ENCODE peak calls at places on chromosome 2, in five cellular contexts. V, Z, D, N and O are unnamed samples.

GRCh38 chr2:75532488-75532887 is 28.3 kb downstream of the EVA1A start:
- DNase-seq in V (no peak), Z (no peak), D (no peak), N (no peak), O (no peak)

GRCh38 chr2:54468643-54469042 is 12.5 kb downstream of the SPTBN1 start:
- DNase-seq in V (no peak), Z (no peak), D (no peak), N (no peak), O (no peak)

GRCh38 chr2:37671816-37672103 is 318 bp upstream of the CDC42EP3 start:
- DNase-seq in V (no peak), Z (no peak), D (peak; percentile 67), N (no peak), O (no peak)

GRCh38 chr2:240502059-240502429 is 55.7 kb downstream of the ANKMY1 start:
- DNase-seq in V (no peak), Z (no peak), D (no peak), N (no peak), O (peak; percentile 18)

GRCh38 chr2:210477496-210477895 is 937 bp upstream of the LANCL1 start:
- DNase-seq in V (peak; percentile 48), Z (no peak), D (peak; percentile 33), N (peak; percentile 54), O (no peak)

GRCh38 chr2:238905224-238905623 is 57.3 kb downstream of the TWIST2 start:
- DNase-seq in V (no peak), Z (no peak), D (no peak), N (no peak), O (no peak)

GRCh38 chr2:176514276-176514675 is 245.0 kb downstream of the MTX2 start:
- DNase-seq in V (no peak), Z (no peak), D (no peak), N (no peak), O (no peak)

GRCh38 chr2:33167655-33168245 is 221.0 kb downstream of the LTBP1 start:
- DNase-seq in V (no peak), Z (no peak), D (no peak), N (no peak), O (no peak)

GRCh38 chr2:174951746-174952145 is 53.4 kb downstream of the CHN1 start:
- DNase-seq in V (no peak), Z (no peak), D (no peak), N (no peak), O (no peak)

GRCh38 chr2:164562666-164563065 is 58.6 kb downstream of the GRB14 start:
- DNase-seq in V (no peak), Z (no peak), D (no peak), N (no peak), O (no peak)

GRCh38 chr2:25164526-25164925 is 3.9 kb downstream of the POMC start:
- DNase-seq in V (no peak), Z (no peak), D (no peak), N (no peak), O (no peak)

GRCh38 chr2:54927085-54927750 is 123.0 kb downstream of the RTN4 start:
- DNase-seq in V (no peak), Z (no peak), D (no peak), N (no peak), O (no peak)

GRCh38 chr2:26274058-26274613 is 29.4 kb downstream of the HADHB start:
- DNase-seq in V (peak; percentile 42), Z (peak; percentile 68), D (no peak), N (peak; percentile 78), O (peak; percentile 65)

GRCh38 chr2:38201784-38202183 is 125.8 kb upstream of the CYP1B1 start:
- DNase-seq in V (no peak), Z (no peak), D (no peak), N (no peak), O (no peak)

GRCh38 chr2:238669046-238669445 is 178.8 kb upstream of the TWIST2 start:
- DNase-seq in V (no peak), Z (no peak), D (no peak), N (no peak), O (no peak)

GRCh38 chr2:75002007-75002406 is 43.6 kb downstream of the POLE4 start:
- DNase-seq in V (no peak), Z (no peak), D (no peak), N (peak; percentile 28), O (no peak)

GRCh38 chr2:206011018-206011614 is 74.9 kb downstream of the INO80D start:
- DNase-seq in V (no peak), Z (no peak), D (no peak), N (no peak), O (no peak)

GRCh38 chr2:217993817-217994459 is 8.9 kb downstream of the TNS1 start:
- DNase-seq in V (peak; percentile 67), Z (peak; percentile 66), D (peak; percentile 70), N (peak; percentile 28), O (peak; percentile 82)
- H3K27ac ChIP-seq in V (peak overlapping the region; percentile 93), Z (peak overlapping the region; percentile 31), D (peak overlapping the region; percentile 80), N (no peak overlapping the region), O (peak overlapping the region; percentile 26)

GRCh38 chr2:98869868-98870267 is 66.2 kb downstream of the CRACDL start:
- DNase-seq in V (no peak), Z (peak; percentile 78), D (no peak), N (no peak), O (peak; percentile 89)
- TF ChIP-seq EP300 in V (no peak), Z (no peak), D (no peak), N (no peak), O (no peak)

GRCh38 chr2:45962522-45962921 is 311.0 kb downstream of the PRKCE start:
- DNase-seq in V (peak; percentile 63), Z (no peak), D (no peak), N (no peak), O (no peak)
- H3K27ac ChIP-seq in V (peak overlapping the region; percentile 46), Z (peak overlapping the region; percentile 63), D (peak overlapping the region; percentile 70), N (no peak overlapping the region), O (peak overlapping the region; percentile 64)

GRCh38 chr2:44060990-44061389 is 65.2 kb upstream of the LRPPRC start:
- DNase-seq in V (no peak), Z (no peak), D (no peak), N (no peak), O (no peak)
- TF ChIP-seq EP300 in V (no peak), Z (no peak), D (no peak), N (no peak), O (no peak)

GRCh38 chr2:96527990-96528679 is 8.4 kb upstream of the ARID5A start:
- DNase-seq in V (peak; percentile 55), Z (peak; percentile 52), D (no peak), N (no peak), O (no peak)

GRCh38 chr2:96525211-96525507 is 11.4 kb upstream of the ARID5A start:
- DNase-seq in V (no peak), Z (no peak), D (no peak), N (no peak), O (no peak)

GRCh38 chr2:96526101-96526591 is 10.4 kb upstream of the ARID5A start:
- DNase-seq in V (no peak), Z (no peak), D (no peak), N (no peak), O (no peak)

GRCh38 chr2:96527052-96527964 is 9.2 kb upstream of the ARID5A start:
- DNase-seq in V (peak; percentile 59), Z (peak; percentile 42), D (no peak), N (no peak), O (no peak)

DNA sequence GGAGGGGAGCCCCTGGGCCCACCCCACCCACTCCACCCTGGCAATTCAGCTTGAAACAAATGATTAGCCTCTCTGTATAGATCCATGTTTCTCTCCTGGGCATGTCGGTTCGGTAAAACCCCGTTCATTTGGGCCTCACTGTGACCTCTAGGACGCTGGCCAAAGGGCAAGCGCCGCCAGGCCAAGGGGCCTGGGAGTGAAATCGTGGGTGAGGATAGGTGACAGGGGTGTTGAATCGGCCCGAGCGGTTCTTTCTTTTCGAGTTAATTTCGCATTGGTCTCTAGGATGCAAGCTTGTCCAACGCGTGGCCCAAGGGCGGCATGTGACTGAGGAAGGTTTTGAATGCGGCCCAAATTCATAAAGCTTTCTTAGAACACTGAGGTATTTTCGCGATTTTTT is 9.9 kb upstream of the ARID5A start:
- DNase-seq in V (no peak), Z (no peak), D (no peak), N (no peak), O (no peak)
- H3K27ac ChIP-seq in V (no peak overlapping the region), Z (peak overlapping the region; percentile 84), D (no peak overlapping the region), N (no peak overlapping the region), O (peak overlapping the region; percentile 87)

DNA sequence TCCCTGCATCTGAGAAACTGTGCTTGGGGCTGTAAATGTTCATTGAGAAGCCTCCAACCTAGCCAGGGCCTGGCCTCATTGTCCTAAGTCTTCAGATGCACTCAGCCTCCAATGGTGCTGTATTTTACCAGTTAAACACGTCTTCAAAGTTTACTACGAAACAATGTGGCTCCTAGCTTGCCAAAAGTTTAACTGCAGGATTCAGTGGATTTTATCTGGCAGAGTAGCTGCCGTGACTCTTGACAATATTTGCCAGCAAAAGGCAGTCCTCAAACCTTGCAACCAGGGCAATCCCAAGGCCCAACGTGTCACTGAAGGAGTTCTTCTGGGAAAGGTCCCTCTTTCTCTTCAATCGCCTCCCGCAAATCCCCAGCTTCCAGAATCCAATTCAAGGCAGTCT is 1.1 kb downstream of the PID1 start:
- DNase-seq in V (peak; percentile 17), Z (peak; percentile 36), D (no peak), N (no peak), O (no peak)
- TF ChIP-seq EP300 in V (no peak), Z (no peak), D (no peak), N (no peak), O (no peak)

GRCh38 chr2:28135324-28135723 is 244.8 kb downstream of the BABAM2 start:
- DNase-seq in V (no peak), Z (no peak), D (no peak), N (no peak), O (no peak)
- H3K27ac ChIP-seq in V (peak overlapping the region; percentile 49), Z (peak overlapping the region; percentile 82), D (no peak overlapping the region), N (no peak overlapping the region), O (no peak overlapping the region)

GRCh38 chr2:27681844-27682243 is 18.2 kb downstream of the SLC4A1AP start:
- DNase-seq in V (no peak), Z (no peak), D (no peak), N (peak; percentile 30), O (no peak)
- TF ChIP-seq EP300 in V (no peak), Z (no peak), D (no peak), N (no peak), O (no peak)

GRCh38 chr2:120277505-120278205 is 25.0 kb downstream of the RALB start:
- DNase-seq in V (no peak), Z (no peak), D (no peak), N (no peak), O (no peak)
- H3K27ac ChIP-seq in V (no peak overlapping the region), Z (no peak overlapping the region), D (no peak overlapping the region), N (no peak overlapping the region), O (no peak overlapping the region)

DNA sequence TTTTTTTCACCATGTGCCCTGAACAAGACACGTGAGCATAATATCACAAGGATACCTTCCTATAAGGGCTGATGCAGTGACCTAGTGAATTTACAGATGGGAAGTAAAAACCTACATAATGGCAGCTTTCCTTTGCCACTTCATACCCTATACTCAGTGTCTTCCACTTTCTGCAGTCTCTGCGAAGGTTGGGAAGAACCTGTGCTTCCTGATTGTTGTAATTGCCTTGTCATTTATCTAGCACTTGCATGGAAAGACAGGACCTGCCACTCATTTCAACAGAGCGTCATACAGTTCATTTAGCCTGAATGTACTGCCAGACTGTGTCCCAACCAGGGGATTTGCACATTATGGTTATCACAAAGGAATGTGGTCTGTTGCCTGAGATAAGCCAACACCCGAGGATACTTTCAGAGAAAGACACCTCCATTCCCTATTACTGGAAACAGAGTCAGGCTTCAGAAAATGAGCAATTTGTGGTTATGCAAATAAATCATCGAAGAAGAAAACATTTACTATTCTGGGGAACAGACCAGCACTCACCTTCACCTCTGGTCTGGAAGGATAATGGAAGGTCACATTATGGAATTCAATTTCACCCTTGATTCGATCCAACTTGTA is 55.0 kb downstream of the ABCB11 start:
- DNase-seq in V (no peak), Z (no peak), D (no peak), N (no peak), O (no peak)
- TF ChIP-seq EP300 in V (no peak), Z (no peak), D (no peak), N (no peak), O (no peak)